ENCODE peak calls at places on chromosomes 1 and 21, in four cellular contexts. T is HEK293T, J is GM12878, C is K562. R is an unnamed sample.

GRCh38 chr21:36199021-36199420 is 42.4 kb downstream of the DOP1B start:
- DNase-seq in T (no peak), C (no peak), J (no peak), R (no peak)

GRCh38 chr1:198788561-198789064 is 149.8 kb downstream of the PTPRC start:
- DNase-seq in C (no peak), J (no peak), T (peak; percentile 42), R (no peak)

GRCh38 chr1:222974496-222974895 is 159.7 kb downstream of the DISP1 start:
- DNase-seq in J (no peak), T (no peak), C (no peak), R (no peak)

GRCh38 chr1:17624540-17625256 is 85.2 kb downstream of the ARHGEF10L start:
- DNase-seq in T (no peak), C (no peak), J (no peak), R (no peak)

GRCh38 chr1:14300991-14301703 is 297.3 kb upstream of the KAZN start:
- DNase-seq in J (no peak), C (no peak), T (no peak), R (no peak)

GRCh38 chr1:145991799-145992412 is 4.5 kb downstream of the TXNIP start:
- DNase-seq in J (no peak), T (no peak), C (no peak), R (no peak)

GRCh38 chr1:72442251-72442650 is 159.9 kb upstream of the NEGR1 start:
- DNase-seq in C (no peak), T (no peak), J (no peak), R (no peak)

GRCh38 chr1:180248731-180249681 is 18.9 kb downstream of the LHX4 start:
- DNase-seq in C (peak; percentile 64), T (peak; percentile 50), J (no peak), R (no peak)

GRCh38 chr1:11777653-11778322 is 15.8 kb downstream of the C1orf167 start:
- DNase-seq in C (no peak), J (no peak), T (no peak), R (no peak)

GRCh38 chr1:212234431-212235298 is 50.5 kb upstream of the PPP2R5A start:
- DNase-seq in T (peak; percentile 28), C (peak; percentile 77), J (no peak), R (peak; percentile 32)

GRCh38 chr1:32878183-32878582 is 7.5 kb upstream of the FNDC5 start:
- DNase-seq in T (no peak), C (no peak), J (no peak), R (no peak)

GRCh38 chr1:26787381-26787705 is 407 bp upstream of the PIGV start:
- DNase-seq in C (peak; percentile 51), T (no peak), J (peak; percentile 80), R (no peak)

GRCh38 chr1:26788836-26789611 is 1.3 kb downstream of the PIGV start:
- DNase-seq in T (peak; percentile 81), C (peak; percentile 88), J (peak; percentile 59), R (peak; percentile 76)

GRCh38 chr1:26787706-26788514 is at the start of gene PIGV:
- DNase-seq in J (no peak), T (peak; percentile 94), C (peak; percentile 97), R (peak; percentile 64)

GRCh38 chr1:26789612-26789865 is 1.8 kb downstream of the PIGV start:
- DNase-seq in J (no peak), C (no peak), T (no peak), R (no peak)

DNA sequence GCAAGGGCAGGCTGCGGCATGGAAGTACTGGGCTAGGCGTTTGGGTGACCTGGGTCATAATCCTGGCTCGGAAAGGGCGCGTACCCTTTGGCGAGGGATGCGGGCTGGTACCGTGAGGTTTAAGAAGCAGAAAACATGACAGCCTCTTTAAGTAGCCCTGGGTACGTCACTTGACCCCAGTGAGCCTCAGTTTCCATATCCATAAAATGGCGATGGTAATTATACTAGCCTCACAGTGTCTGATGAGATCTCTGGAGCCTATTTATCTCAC is 700 bp downstream of the PIGV start:
- DNase-seq in C (no peak), J (no peak), T (no peak), R (no peak)
- TF ChIP-seq TARDBP in C (no peak), J (no peak), T (no peak), R (no peak)

DNA sequence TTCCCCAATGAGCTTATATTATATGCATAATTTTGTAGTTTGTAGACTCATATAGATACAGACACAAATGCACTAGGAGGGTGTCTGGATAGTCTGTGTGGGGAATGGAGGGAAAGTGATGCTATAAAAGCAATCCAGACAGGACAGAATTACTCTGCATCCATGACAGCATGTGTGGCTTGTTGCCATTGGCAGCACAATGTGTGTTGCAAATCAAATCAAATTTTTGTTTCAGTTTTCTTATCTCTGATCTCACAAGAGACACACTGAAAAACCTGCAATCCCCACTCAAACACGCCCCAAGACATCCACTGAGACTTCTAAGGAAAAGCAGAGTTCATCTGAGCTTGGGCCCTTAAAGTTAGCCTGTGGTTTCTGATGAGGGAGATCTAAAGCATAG is 312.9 kb upstream of the PLXNA2 start:
- DNase-seq in T (no peak), C (no peak), J (no peak), R (no peak)
- TF ChIP-seq FOXK2 in T (no peak), C (no peak), J (no peak), R (no peak)

GRCh38 chr1:205507896-205508714 is 3.6 kb downstream of the CDK18 start:
- DNase-seq in T (no peak), C (no peak), J (no peak), R (no peak)

GRCh38 chr1:205506409-205507196 is 2.1 kb downstream of the CDK18 start:
- DNase-seq in J (no peak), T (no peak), C (no peak), R (no peak)

GRCh38 chr1:205505076-205505729 is 734 bp downstream of the CDK18 start:
- DNase-seq in C (no peak), T (peak; percentile 46), J (no peak), R (no peak)

GRCh38 chr1:205504311-205505075 is at the start of gene CDK18:
- DNase-seq in J (no peak), C (peak; percentile 68), T (peak; percentile 75), R (peak; percentile 78)

DNA sequence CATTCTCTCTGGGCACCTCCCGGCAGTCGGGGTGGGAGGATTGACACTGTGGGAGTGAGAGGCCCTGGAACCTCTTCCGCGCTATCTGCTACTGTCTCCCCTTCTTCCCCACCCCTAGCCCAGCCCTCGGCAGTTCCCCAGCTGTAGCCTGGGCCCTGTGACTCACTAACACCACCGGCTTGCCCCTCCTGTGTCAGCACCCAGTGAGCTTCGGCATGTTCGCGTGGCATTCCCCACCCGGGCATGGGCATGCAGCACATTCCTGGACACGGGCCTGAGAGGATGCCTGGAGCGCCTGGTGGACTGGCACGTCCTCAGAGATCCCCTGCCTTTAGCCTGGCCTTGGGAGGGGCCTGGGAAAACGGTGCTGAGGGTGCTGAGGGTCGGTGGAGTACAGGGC is 1.3 kb downstream of the CDK18 start:
- DNase-seq in J (no peak), C (peak; percentile 49), T (no peak), R (no peak)
- TF ChIP-seq TARDBP in J (no peak), C (no peak), T (no peak), R (no peak)

GRCh38 chr1:113192242-113192641 is 119.2 kb downstream of the LRIG2 start:
- DNase-seq in J (no peak), T (peak; percentile 6), C (peak; percentile 5), R (no peak)

GRCh38 chr1:113195115-113195845 is 122.3 kb downstream of the LRIG2 start:
- DNase-seq in C (peak; percentile 2), T (peak; percentile 3), J (no peak), R (no peak)

GRCh38 chr1:113191579-113192076 is 118.6 kb downstream of the LRIG2 start:
- DNase-seq in C (peak; percentile 4), T (peak; percentile 8), J (peak; percentile 47), R (no peak)

GRCh38 chr1:113190930-113191329 is 117.9 kb downstream of the LRIG2 start:
- DNase-seq in C (peak; percentile 3), J (no peak), T (peak; percentile 36), R (no peak)

GRCh38 chr1:113192980-113193379 is 120.0 kb downstream of the LRIG2 start:
- DNase-seq in T (no peak), J (no peak), C (peak; percentile 4), R (no peak)
- TF ChIP-seq FOXK2 in T (no peak), J (no peak), C (no peak), R (no peak)

DNA sequence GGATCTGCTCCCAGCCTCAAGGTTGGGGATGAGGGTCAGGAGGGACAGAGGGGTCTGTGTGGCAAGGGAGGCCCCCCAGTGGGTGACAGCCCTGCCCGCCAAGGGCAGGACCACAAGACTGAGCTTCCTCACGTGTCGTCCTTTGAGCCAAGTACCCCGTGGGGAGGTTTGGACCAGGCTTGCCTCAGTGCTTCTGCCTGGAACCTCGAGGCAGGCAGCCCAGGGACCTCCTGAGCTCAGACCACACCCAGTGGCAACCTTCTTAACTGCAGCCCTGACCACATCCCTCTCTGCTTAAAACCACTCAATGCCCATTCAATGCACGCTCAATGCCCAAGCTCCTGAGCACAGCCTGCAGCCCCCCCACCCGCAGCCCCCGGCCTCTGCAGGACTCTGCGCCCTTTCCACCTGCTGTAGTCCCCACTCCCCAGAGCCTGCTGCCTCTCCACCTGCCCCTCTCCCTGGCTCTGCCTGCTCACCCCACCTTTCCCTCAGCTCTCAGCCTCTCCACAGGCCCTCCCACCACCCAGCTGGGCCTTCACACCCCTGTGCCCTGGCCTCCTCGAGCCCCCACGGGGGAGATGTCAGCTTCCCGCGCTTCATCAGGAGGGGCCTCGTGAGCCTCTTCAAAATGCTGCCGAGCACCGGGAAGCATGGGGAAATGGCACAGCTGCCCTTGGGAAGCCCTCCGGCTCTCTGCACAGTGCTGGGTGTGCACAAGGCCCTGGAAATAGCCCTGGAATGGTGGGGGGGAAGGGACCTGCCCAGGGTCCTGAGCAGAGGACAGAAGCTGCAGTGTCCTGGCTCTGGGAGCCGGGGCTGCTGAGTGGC is 129.3 kb upstream of the VAMP3 start:
- DNase-seq in T (no peak), C (no peak), J (no peak), R (no peak)
- TF ChIP-seq TARDBP in T (no peak), C (no peak), J (no peak), R (no peak)

R was measured in HepG2.